ENCODE peak calls at places on chromosome 14, in four cellular contexts. One of them, this sample, is unnamed. For H3K27me3, the result is how much of the 10 kb centered on the place peaks cover.

GRCh38 chr14:98924046-98924445 is 348.0 kb downstream of the BCL11B start:
- DNase-seq in sigmoid colon: peak
- DNase-seq in breast epithelium: no peak
- DNase-seq in endothelial cell of umbilical vein: no peak
- DNase-seq in this sample: peak

GRCh38 chr14:68278568-68279436 is 459.2 kb downstream of the RAD51B start:
- DNase-seq in breast epithelium: no peak
- DNase-seq in sigmoid colon: no peak
- DNase-seq in endothelial cell of umbilical vein: no peak
- DNase-seq in this sample: no peak

GRCh38 chr14:93734086-93734822 is 54.0 kb downstream of the PRIMA1 start:
- DNase-seq in breast epithelium: no peak
- DNase-seq in endothelial cell of umbilical vein: no peak
- DNase-seq in sigmoid colon: no peak
- DNase-seq in this sample: no peak

GRCh38 chr14:53367631-53368030 is 214.5 kb upstream of the DDHD1 start:
- DNase-seq in endothelial cell of umbilical vein: peak
- DNase-seq in sigmoid colon: no peak
- DNase-seq in breast epithelium: no peak
- DNase-seq in this sample: no peak

GRCh38 chr14:71372411-71372838 is 465.2 kb downstream of the PCNX1 start:
- DNase-seq in endothelial cell of umbilical vein: peak
- DNase-seq in sigmoid colon: no peak
- DNase-seq in breast epithelium: no peak
- DNase-seq in this sample: no peak

GRCh38 chr14:104441275-104442106 is 138.1 kb upstream of the C14orf180 start:
- DNase-seq in endothelial cell of umbilical vein: no peak
- DNase-seq in sigmoid colon: peak
- DNase-seq in breast epithelium: peak
- DNase-seq in this sample: peak

GRCh38 chr14:102392506-102392905 is 29.8 kb downstream of the TECPR2 start:
- DNase-seq in endothelial cell of umbilical vein: no peak
- DNase-seq in breast epithelium: no peak
- DNase-seq in sigmoid colon: no peak
- DNase-seq in this sample: no peak

GRCh38 chr14:23402296-23403138 is 5.6 kb downstream of the MYH6 start:
- DNase-seq in sigmoid colon: no peak
- DNase-seq in endothelial cell of umbilical vein: no peak
- DNase-seq in breast epithelium: no peak
- DNase-seq in this sample: no peak

GRCh38 chr14:71765505-71765904 is 166.7 kb upstream of the RGS6 start:
- DNase-seq in endothelial cell of umbilical vein: no peak
- DNase-seq in breast epithelium: no peak
- DNase-seq in sigmoid colon: no peak
- DNase-seq in this sample: no peak

GRCh38 chr14:106538193-106538592 is 1011.8 kb downstream of the TMEM121 start:
- DNase-seq in endothelial cell of umbilical vein: no peak
- DNase-seq in breast epithelium: no peak
- DNase-seq in sigmoid colon: no peak
- DNase-seq in this sample: no peak

GRCh38 chr14:58922211-58922940 is 266.1 kb upstream of the DAAM1 start:
- DNase-seq in breast epithelium: no peak
- DNase-seq in endothelial cell of umbilical vein: no peak
- DNase-seq in sigmoid colon: no peak
- DNase-seq in this sample: no peak

GRCh38 chr14:54597795-54598443 is 31.0 kb downstream of the SAMD4A start:
- DNase-seq in endothelial cell of umbilical vein: peak
- DNase-seq in breast epithelium: no peak
- DNase-seq in sigmoid colon: no peak
- DNase-seq in this sample: no peak

DNA sequence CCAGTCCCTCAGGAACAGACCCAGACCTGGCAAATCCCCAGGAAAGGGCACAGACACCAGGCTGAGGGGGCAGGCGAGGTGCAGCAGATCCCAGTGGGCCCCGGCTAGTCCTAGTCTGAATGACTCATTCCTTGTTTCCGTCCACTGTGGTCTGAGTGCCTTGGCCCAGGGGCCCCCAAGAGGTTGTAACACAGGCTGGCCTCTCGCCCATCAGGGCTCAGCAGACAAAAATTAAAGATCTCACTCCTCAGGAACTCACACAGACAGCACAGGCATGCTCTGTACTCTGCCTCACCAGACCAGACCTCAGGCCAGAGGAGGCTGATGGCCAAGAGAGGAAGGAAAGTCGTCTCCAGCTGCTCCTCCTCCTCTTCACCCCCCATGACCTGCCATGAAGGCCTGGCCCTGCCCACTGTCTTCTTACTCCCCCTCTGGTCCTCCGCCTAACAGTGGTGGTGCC is 7.7 kb upstream of the LTBP2 start:
- DNase-seq in endothelial cell of umbilical vein: peak
- DNase-seq in breast epithelium: peak
- DNase-seq in sigmoid colon: peak
- DNase-seq in this sample: peak
- TF ChIP-seq POLR2AphosphoS5 in endothelial cell of umbilical vein: peak
- TF ChIP-seq POLR2AphosphoS5 in breast epithelium: peak
- TF ChIP-seq POLR2AphosphoS5 in sigmoid colon: no peak
- TF ChIP-seq POLR2AphosphoS5 in this sample: no peak

GRCh38 chr14:100898465-100898864 is 5.1 kb downstream of the RTL1 start:
- DNase-seq in sigmoid colon: peak
- DNase-seq in endothelial cell of umbilical vein: no peak
- DNase-seq in breast epithelium: peak
- DNase-seq in this sample: no peak
- H3K27me3 ChIP-seq in sigmoid colon: under half
- H3K27me3 ChIP-seq in endothelial cell of umbilical vein: under half
- H3K27me3 ChIP-seq in breast epithelium: under half
- H3K27me3 ChIP-seq in this sample: half or more

GRCh38 chr14:49583629-49584028 is 2.6 kb downstream of the RPS29 start:
- DNase-seq in endothelial cell of umbilical vein: no peak
- DNase-seq in sigmoid colon: no peak
- DNase-seq in breast epithelium: no peak
- DNase-seq in this sample: no peak
- H3K4me3 ChIP-seq in endothelial cell of umbilical vein: no peak
- H3K4me3 ChIP-seq in sigmoid colon: no peak
- H3K4me3 ChIP-seq in breast epithelium: peak
- H3K4me3 ChIP-seq in this sample: no peak

GRCh38 chr14:21308479-21309237 is 28.8 kb downstream of the RPGRIP1 start:
- DNase-seq in sigmoid colon: peak
- DNase-seq in breast epithelium: peak
- DNase-seq in endothelial cell of umbilical vein: peak
- DNase-seq in this sample: no peak
- TF ChIP-seq POLR2AphosphoS5 in sigmoid colon: no peak
- TF ChIP-seq POLR2AphosphoS5 in breast epithelium: no peak
- TF ChIP-seq POLR2AphosphoS5 in endothelial cell of umbilical vein: no peak
- TF ChIP-seq POLR2AphosphoS5 in this sample: no peak

This sample was measured in suprapubic skin.